ENCODE peak calls at places on chromosomes 1 and 21, in nine cellular contexts. One of them, this sample, is unnamed. For H3K4me1 and H3K9me3, the result is how much of the 10 kb centered on the place peaks cover.

GRCh38 chr1:18560692-18561091 is 70.0 kb upstream of the PAX7 start:
- DNase-seq in stomach: no peak
- DNase-seq in IMR-90: no peak
- DNase-seq in tibial nerve: no peak
- DNase-seq in effector memory CD4-positive, alpha-beta T cell: no peak
- DNase-seq in PC-3: no peak
- DNase-seq in Karpas-422: peak
- DNase-seq in fibroblast of lung: no peak
- DNase-seq in HAP-1: no peak
- DNase-seq in this sample: no peak

GRCh38 chr1:6632588-6633514 is 8.2 kb downstream of the THAP3 start:
- DNase-seq in stomach: no peak
- DNase-seq in IMR-90: no peak
- DNase-seq in tibial nerve: no peak
- DNase-seq in effector memory CD4-positive, alpha-beta T cell: no peak
- DNase-seq in PC-3: no peak
- DNase-seq in Karpas-422: no peak
- DNase-seq in fibroblast of lung: no peak
- DNase-seq in HAP-1: no peak
- DNase-seq in this sample: no peak

GRCh38 chr1:23533288-23534130 is 2.5 kb upstream of the E2F2 start:
- DNase-seq in stomach: no peak
- DNase-seq in IMR-90: no peak
- DNase-seq in tibial nerve: no peak
- DNase-seq in effector memory CD4-positive, alpha-beta T cell: no peak
- DNase-seq in PC-3: peak
- DNase-seq in Karpas-422: no peak
- DNase-seq in fibroblast of lung: no peak
- DNase-seq in HAP-1: no peak
- DNase-seq in this sample: no peak

GRCh38 chr1:94597701-94598100 is 56.1 kb upstream of the F3 start:
- DNase-seq in stomach: no peak
- DNase-seq in IMR-90: peak
- DNase-seq in tibial nerve: no peak
- DNase-seq in effector memory CD4-positive, alpha-beta T cell: no peak
- DNase-seq in PC-3: peak
- DNase-seq in Karpas-422: no peak
- DNase-seq in fibroblast of lung: peak
- DNase-seq in HAP-1: no peak
- DNase-seq in this sample: no peak

GRCh38 chr1:233364695-233365539 is 37.4 kb downstream of the MAP3K21 start:
- DNase-seq in stomach: no peak
- DNase-seq in IMR-90: peak
- DNase-seq in tibial nerve: no peak
- DNase-seq in effector memory CD4-positive, alpha-beta T cell: no peak
- DNase-seq in PC-3: peak
- DNase-seq in Karpas-422: peak
- DNase-seq in fibroblast of lung: peak
- DNase-seq in HAP-1: no peak
- DNase-seq in this sample: no peak

GRCh38 chr1:169943963-169944526 is 50.3 kb upstream of the SCYL3 start:
- DNase-seq in stomach: no peak
- DNase-seq in IMR-90: no peak
- DNase-seq in tibial nerve: no peak
- DNase-seq in effector memory CD4-positive, alpha-beta T cell: no peak
- DNase-seq in PC-3: no peak
- DNase-seq in Karpas-422: no peak
- DNase-seq in fibroblast of lung: no peak
- DNase-seq in HAP-1: no peak
- DNase-seq in this sample: no peak

GRCh38 chr1:48673725-48674124 is 103.0 kb downstream of the BEND5 start:
- DNase-seq in stomach: no peak
- DNase-seq in IMR-90: no peak
- DNase-seq in tibial nerve: no peak
- DNase-seq in effector memory CD4-positive, alpha-beta T cell: no peak
- DNase-seq in PC-3: peak
- DNase-seq in Karpas-422: peak
- DNase-seq in fibroblast of lung: no peak
- DNase-seq in HAP-1: peak
- DNase-seq in this sample: no peak

GRCh38 chr1:113035086-113035485 is 37.9 kb upstream of the LRIG2 start:
- DNase-seq in stomach: no peak
- DNase-seq in IMR-90: no peak
- DNase-seq in tibial nerve: no peak
- DNase-seq in effector memory CD4-positive, alpha-beta T cell: no peak
- DNase-seq in PC-3: peak
- DNase-seq in Karpas-422: no peak
- DNase-seq in fibroblast of lung: no peak
- DNase-seq in HAP-1: no peak
- DNase-seq in this sample: no peak

GRCh38 chr1:24745711-24746582 is 700 bp downstream of the CLIC4 start:
- DNase-seq in stomach: peak
- DNase-seq in IMR-90: peak
- DNase-seq in tibial nerve: peak
- DNase-seq in effector memory CD4-positive, alpha-beta T cell: no peak
- DNase-seq in PC-3: peak
- DNase-seq in Karpas-422: peak
- DNase-seq in fibroblast of lung: peak
- DNase-seq in HAP-1: peak
- DNase-seq in this sample: no peak

GRCh38 chr1:182357177-182357576 is 34.4 kb downstream of the GLUL start:
- DNase-seq in stomach: no peak
- DNase-seq in IMR-90: no peak
- DNase-seq in tibial nerve: no peak
- DNase-seq in effector memory CD4-positive, alpha-beta T cell: no peak
- DNase-seq in PC-3: no peak
- DNase-seq in Karpas-422: no peak
- DNase-seq in fibroblast of lung: no peak
- DNase-seq in HAP-1: no peak
- DNase-seq in this sample: no peak

GRCh38 chr1:29517251-29518080 is 281.1 kb downstream of the PTPRU start:
- DNase-seq in stomach: peak
- DNase-seq in IMR-90: no peak
- DNase-seq in tibial nerve: no peak
- DNase-seq in effector memory CD4-positive, alpha-beta T cell: no peak
- DNase-seq in PC-3: no peak
- DNase-seq in Karpas-422: no peak
- DNase-seq in fibroblast of lung: no peak
- DNase-seq in HAP-1: no peak
- DNase-seq in this sample: no peak

GRCh38 chr21:31870472-31870871 is 2.3 kb upstream of the HUNK start:
- DNase-seq in stomach: no peak
- DNase-seq in IMR-90: no peak
- DNase-seq in tibial nerve: no peak
- DNase-seq in effector memory CD4-positive, alpha-beta T cell: no peak
- DNase-seq in PC-3: no peak
- DNase-seq in Karpas-422: no peak
- DNase-seq in fibroblast of lung: no peak
- DNase-seq in HAP-1: no peak
- DNase-seq in this sample: no peak

GRCh38 chr21:25375675-25376074 is 231.6 kb downstream of the MRPL39 start:
- DNase-seq in stomach: no peak
- DNase-seq in IMR-90: peak
- DNase-seq in tibial nerve: no peak
- DNase-seq in effector memory CD4-positive, alpha-beta T cell: no peak
- DNase-seq in PC-3: no peak
- DNase-seq in Karpas-422: no peak
- DNase-seq in fibroblast of lung: no peak
- DNase-seq in HAP-1: no peak
- DNase-seq in this sample: no peak

GRCh38 chr1:21896652-21897532 is 40.2 kb downstream of the HSPG2 start:
- DNase-seq in stomach: peak
- DNase-seq in IMR-90: no peak
- DNase-seq in tibial nerve: peak
- DNase-seq in effector memory CD4-positive, alpha-beta T cell: no peak
- DNase-seq in PC-3: no peak
- DNase-seq in Karpas-422: no peak
- DNase-seq in fibroblast of lung: no peak
- DNase-seq in HAP-1: no peak
- DNase-seq in this sample: no peak

GRCh38 chr21:34970566-34970965 is 78.5 kb downstream of the RUNX1 start:
- DNase-seq in stomach: no peak
- DNase-seq in IMR-90: no peak
- DNase-seq in tibial nerve: no peak
- DNase-seq in effector memory CD4-positive, alpha-beta T cell: no peak
- DNase-seq in PC-3: no peak
- DNase-seq in Karpas-422: no peak
- DNase-seq in fibroblast of lung: no peak
- DNase-seq in HAP-1: no peak
- DNase-seq in this sample: no peak

GRCh38 chr1:167322483-167322882 is 101.8 kb downstream of the POU2F1 start:
- DNase-seq in stomach: no peak
- DNase-seq in IMR-90: no peak
- DNase-seq in tibial nerve: no peak
- DNase-seq in effector memory CD4-positive, alpha-beta T cell: no peak
- DNase-seq in PC-3: no peak
- DNase-seq in Karpas-422: no peak
- DNase-seq in fibroblast of lung: no peak
- DNase-seq in HAP-1: no peak
- DNase-seq in this sample: no peak

GRCh38 chr1:53062731-53063591 is 948 bp downstream of the PODN start:
- DNase-seq in stomach: no peak
- DNase-seq in IMR-90: no peak
- DNase-seq in tibial nerve: no peak
- DNase-seq in effector memory CD4-positive, alpha-beta T cell: no peak
- DNase-seq in PC-3: no peak
- DNase-seq in Karpas-422: no peak
- DNase-seq in fibroblast of lung: no peak
- DNase-seq in HAP-1: no peak
- DNase-seq in this sample: no peak

GRCh38 chr1:106120789-106121188 is 935.7 kb upstream of the PRMT6 start:
- DNase-seq in stomach: no peak
- DNase-seq in IMR-90: no peak
- DNase-seq in tibial nerve: no peak
- DNase-seq in effector memory CD4-positive, alpha-beta T cell: no peak
- DNase-seq in PC-3: no peak
- DNase-seq in Karpas-422: no peak
- DNase-seq in fibroblast of lung: no peak
- DNase-seq in HAP-1: no peak
- DNase-seq in this sample: no peak

DNA sequence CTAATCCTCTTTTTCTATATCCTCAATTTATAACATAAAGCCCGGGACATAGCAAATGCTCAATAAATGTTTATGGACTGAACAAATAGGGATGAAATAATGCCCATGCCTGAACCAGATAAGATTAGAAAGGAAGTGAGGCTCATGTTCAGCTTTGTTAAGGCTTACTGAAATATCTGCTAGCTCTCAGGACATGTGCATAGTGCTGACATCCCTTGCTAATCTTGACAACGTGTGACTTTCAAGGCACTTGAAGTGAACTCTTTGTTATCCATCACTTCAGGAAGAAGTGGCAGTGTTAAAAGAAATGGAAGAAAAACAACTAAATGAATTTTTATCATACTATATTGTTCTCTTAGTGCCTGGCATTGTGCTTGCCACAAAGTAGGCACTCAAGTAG is 260.3 kb upstream of the SGIP1 start:
- DNase-seq in stomach: no peak
- DNase-seq in IMR-90: no peak
- DNase-seq in tibial nerve: no peak
- DNase-seq in effector memory CD4-positive, alpha-beta T cell: no peak
- DNase-seq in PC-3: no peak
- DNase-seq in Karpas-422: no peak
- DNase-seq in fibroblast of lung: no peak
- DNase-seq in HAP-1: no peak
- DNase-seq in this sample: no peak
- H3K4me1 ChIP-seq in stomach: under half
- H3K4me1 ChIP-seq in IMR-90: under half
- H3K4me1 ChIP-seq in tibial nerve: under half
- H3K4me1 ChIP-seq in effector memory CD4-positive, alpha-beta T cell: under half
- H3K4me1 ChIP-seq in PC-3: under half
- H3K4me1 ChIP-seq in Karpas-422: half or more
- H3K4me1 ChIP-seq in fibroblast of lung: under half
- H3K4me1 ChIP-seq in HAP-1: under half
- H3K4me1 ChIP-seq in this sample: half or more

GRCh38 chr1:178932966-178933603 is 62.2 kb upstream of the ANGPTL1 start:
- DNase-seq in stomach: no peak
- DNase-seq in IMR-90: no peak
- DNase-seq in tibial nerve: no peak
- DNase-seq in effector memory CD4-positive, alpha-beta T cell: no peak
- DNase-seq in PC-3: no peak
- DNase-seq in Karpas-422: no peak
- DNase-seq in fibroblast of lung: no peak
- DNase-seq in HAP-1: no peak
- DNase-seq in this sample: no peak
- H3K4me3 ChIP-seq in stomach: no peak
- H3K4me3 ChIP-seq in IMR-90: no peak
- H3K4me3 ChIP-seq in tibial nerve: no peak
- H3K4me3 ChIP-seq in effector memory CD4-positive, alpha-beta T cell: no peak
- H3K4me3 ChIP-seq in PC-3: no peak
- H3K4me3 ChIP-seq in Karpas-422: no peak
- H3K4me3 ChIP-seq in fibroblast of lung: no peak
- H3K4me3 ChIP-seq in HAP-1: no peak
- H3K4me3 ChIP-seq in this sample: no peak

GRCh38 chr21:15752763-15753407 is 23.1 kb downstream of the USP25 start:
- DNase-seq in stomach: no peak
- DNase-seq in IMR-90: no peak
- DNase-seq in tibial nerve: no peak
- DNase-seq in effector memory CD4-positive, alpha-beta T cell: no peak
- DNase-seq in PC-3: peak
- DNase-seq in Karpas-422: no peak
- DNase-seq in fibroblast of lung: no peak
- DNase-seq in HAP-1: peak
- DNase-seq in this sample: no peak

GRCh38 chr21:15749868-15750174 is 20.0 kb downstream of the USP25 start:
- DNase-seq in stomach: no peak
- DNase-seq in IMR-90: peak
- DNase-seq in tibial nerve: no peak
- DNase-seq in effector memory CD4-positive, alpha-beta T cell: no peak
- DNase-seq in PC-3: no peak
- DNase-seq in Karpas-422: no peak
- DNase-seq in fibroblast of lung: peak
- DNase-seq in HAP-1: no peak
- DNase-seq in this sample: no peak

GRCh38 chr21:15749045-15749867 is 19.5 kb downstream of the USP25 start:
- DNase-seq in stomach: no peak
- DNase-seq in IMR-90: peak
- DNase-seq in tibial nerve: no peak
- DNase-seq in effector memory CD4-positive, alpha-beta T cell: no peak
- DNase-seq in PC-3: peak
- DNase-seq in Karpas-422: no peak
- DNase-seq in fibroblast of lung: peak
- DNase-seq in HAP-1: no peak
- DNase-seq in this sample: no peak

GRCh38 chr21:15751037-15751436 is 21.3 kb downstream of the USP25 start:
- DNase-seq in stomach: no peak
- DNase-seq in IMR-90: no peak
- DNase-seq in tibial nerve: no peak
- DNase-seq in effector memory CD4-positive, alpha-beta T cell: no peak
- DNase-seq in PC-3: no peak
- DNase-seq in Karpas-422: no peak
- DNase-seq in fibroblast of lung: no peak
- DNase-seq in HAP-1: no peak
- DNase-seq in this sample: no peak

GRCh38 chr21:15751561-15751960 is 21.8 kb downstream of the USP25 start:
- DNase-seq in stomach: no peak
- DNase-seq in IMR-90: no peak
- DNase-seq in tibial nerve: no peak
- DNase-seq in effector memory CD4-positive, alpha-beta T cell: no peak
- DNase-seq in PC-3: no peak
- DNase-seq in Karpas-422: no peak
- DNase-seq in fibroblast of lung: no peak
- DNase-seq in HAP-1: no peak
- DNase-seq in this sample: no peak
- H3K9me3 ChIP-seq in stomach: under half
- H3K9me3 ChIP-seq in IMR-90: under half
- H3K9me3 ChIP-seq in tibial nerve: under half
- H3K9me3 ChIP-seq in effector memory CD4-positive, alpha-beta T cell: under half
- H3K9me3 ChIP-seq in PC-3: under half
- H3K9me3 ChIP-seq in Karpas-422: under half
- H3K9me3 ChIP-seq in fibroblast of lung: under half
- H3K9me3 ChIP-seq in HAP-1: under half
- H3K9me3 ChIP-seq in this sample: under half

GRCh38 chr1:93111561-93111960 is 32.5 kb downstream of the MTF2 start:
- DNase-seq in stomach: no peak
- DNase-seq in IMR-90: peak
- DNase-seq in tibial nerve: no peak
- DNase-seq in effector memory CD4-positive, alpha-beta T cell: no peak
- DNase-seq in PC-3: peak
- DNase-seq in Karpas-422: no peak
- DNase-seq in fibroblast of lung: peak
- DNase-seq in HAP-1: no peak
- DNase-seq in this sample: no peak
- H3K4me1 ChIP-seq in stomach: under half
- H3K4me1 ChIP-seq in IMR-90: under half
- H3K4me1 ChIP-seq in tibial nerve: under half
- H3K4me1 ChIP-seq in effector memory CD4-positive, alpha-beta T cell: under half
- H3K4me1 ChIP-seq in PC-3: under half
- H3K4me1 ChIP-seq in Karpas-422: under half
- H3K4me1 ChIP-seq in fibroblast of lung: under half
- H3K4me1 ChIP-seq in HAP-1: under half
- H3K4me1 ChIP-seq in this sample: under half